ENCODE peak calls at places on chromosomes 1 and 21, in five cellular contexts. One of them, this sample, is unnamed. For H3K9me3 and H3K4me1, the result is how much of the 10 kb centered on the place peaks cover.

GRCh38 chr21:33121715-33122475 is 52.0 kb downstream of the OLIG1 start:
- DNase-seq in IMR-90: peak
- DNase-seq in heart left ventricle: no peak
- DNase-seq in cardiac muscle cell: peak
- DNase-seq in SJSA1: no peak
- DNase-seq in this sample: peak

GRCh38 chr1:209648366-209648765 is 3.9 kb downstream of the LAMB3 start:
- DNase-seq in IMR-90: no peak
- DNase-seq in heart left ventricle: no peak
- DNase-seq in cardiac muscle cell: no peak
- DNase-seq in SJSA1: no peak
- DNase-seq in this sample: peak

GRCh38 chr21:16304700-16305099 is 574.9 kb downstream of the USP25 start:
- DNase-seq in IMR-90: no peak
- DNase-seq in SJSA1: no peak
- DNase-seq in heart left ventricle: no peak
- DNase-seq in cardiac muscle cell: no peak
- DNase-seq in this sample: no peak

GRCh38 chr1:89760496-89760895 is 60.3 kb upstream of the LRRC8D start:
- DNase-seq in cardiac muscle cell: no peak
- DNase-seq in SJSA1: no peak
- DNase-seq in heart left ventricle: no peak
- DNase-seq in IMR-90: no peak
- DNase-seq in this sample: no peak

GRCh38 chr1:181359012-181359411 is 124.3 kb upstream of the CACNA1E start:
- DNase-seq in SJSA1: no peak
- DNase-seq in IMR-90: no peak
- DNase-seq in cardiac muscle cell: no peak
- DNase-seq in heart left ventricle: no peak
- DNase-seq in this sample: no peak

GRCh38 chr21:42820513-42821465 is 58.5 kb downstream of the WDR4 start:
- DNase-seq in SJSA1: no peak
- DNase-seq in cardiac muscle cell: no peak
- DNase-seq in IMR-90: no peak
- DNase-seq in heart left ventricle: no peak
- DNase-seq in this sample: no peak

GRCh38 chr1:65277605-65278343 is 31.6 kb upstream of the DNAJC6 start:
- DNase-seq in cardiac muscle cell: no peak
- DNase-seq in heart left ventricle: no peak
- DNase-seq in SJSA1: no peak
- DNase-seq in IMR-90: no peak
- DNase-seq in this sample: no peak

GRCh38 chr1:90671736-90672135 is 45.4 kb downstream of the BARHL2 start:
- DNase-seq in cardiac muscle cell: no peak
- DNase-seq in IMR-90: no peak
- DNase-seq in heart left ventricle: no peak
- DNase-seq in SJSA1: no peak
- DNase-seq in this sample: no peak

GRCh38 chr1:180631197-180631765 is 541 bp upstream of the XPR1 start:
- DNase-seq in SJSA1: no peak
- DNase-seq in cardiac muscle cell: no peak
- DNase-seq in IMR-90: no peak
- DNase-seq in heart left ventricle: no peak
- DNase-seq in this sample: peak

GRCh38 chr1:58836396-58836795 is 52.5 kb upstream of the JUN start:
- DNase-seq in SJSA1: no peak
- DNase-seq in cardiac muscle cell: peak
- DNase-seq in heart left ventricle: no peak
- DNase-seq in IMR-90: no peak
- DNase-seq in this sample: no peak

GRCh38 chr1:204126941-204127340 is 24.9 kb downstream of the ETNK2 start:
- DNase-seq in IMR-90: no peak
- DNase-seq in cardiac muscle cell: no peak
- DNase-seq in SJSA1: no peak
- DNase-seq in heart left ventricle: no peak
- DNase-seq in this sample: no peak

GRCh38 chr1:8317647-8318360 is at the start of gene SLC45A1:
- DNase-seq in SJSA1: peak
- DNase-seq in cardiac muscle cell: peak
- DNase-seq in heart left ventricle: peak
- DNase-seq in IMR-90: peak
- DNase-seq in this sample: peak

GRCh38 chr21:41518757-41519156 is 10.8 kb upstream of the TMPRSS2 start:
- DNase-seq in SJSA1: no peak
- DNase-seq in cardiac muscle cell: no peak
- DNase-seq in IMR-90: no peak
- DNase-seq in heart left ventricle: no peak
- DNase-seq in this sample: no peak

GRCh38 chr1:77313491-77313890 is 31.7 kb downstream of the AK5 start:
- DNase-seq in heart left ventricle: no peak
- DNase-seq in SJSA1: no peak
- DNase-seq in IMR-90: peak
- DNase-seq in cardiac muscle cell: peak
- DNase-seq in this sample: peak

GRCh38 chr1:183023146-183023600 is at the start of gene LAMC1:
- DNase-seq in IMR-90: peak
- DNase-seq in heart left ventricle: peak
- DNase-seq in cardiac muscle cell: peak
- DNase-seq in SJSA1: peak
- DNase-seq in this sample: peak

GRCh38 chr1:3573499-3573898 is 37.8 kb downstream of the MEGF6 start:
- DNase-seq in IMR-90: no peak
- DNase-seq in SJSA1: no peak
- DNase-seq in heart left ventricle: no peak
- DNase-seq in cardiac muscle cell: no peak
- DNase-seq in this sample: no peak

GRCh38 chr1:209751627-209752231 is 4.1 kb upstream of the TRAF3IP3 start:
- DNase-seq in IMR-90: no peak
- DNase-seq in cardiac muscle cell: no peak
- DNase-seq in SJSA1: no peak
- DNase-seq in heart left ventricle: no peak
- DNase-seq in this sample: no peak

GRCh38 chr1:94620345-94621031 is 78.9 kb upstream of the F3 start:
- DNase-seq in heart left ventricle: no peak
- DNase-seq in SJSA1: no peak
- DNase-seq in cardiac muscle cell: no peak
- DNase-seq in IMR-90: no peak
- DNase-seq in this sample: no peak

GRCh38 chr1:154117642-154118041 is 37.2 kb downstream of the NUP210L start:
- DNase-seq in heart left ventricle: no peak
- DNase-seq in SJSA1: no peak
- DNase-seq in IMR-90: no peak
- DNase-seq in cardiac muscle cell: no peak
- DNase-seq in this sample: no peak

GRCh38 chr1:201712387-201713092 is 116.4 kb upstream of the IPO9 start:
- DNase-seq in cardiac muscle cell: no peak
- DNase-seq in heart left ventricle: no peak
- DNase-seq in SJSA1: no peak
- DNase-seq in IMR-90: no peak
- DNase-seq in this sample: no peak
- H3K27ac ChIP-seq in cardiac muscle cell: peak
- H3K27ac ChIP-seq in heart left ventricle: peak
- H3K27ac ChIP-seq in SJSA1: peak
- H3K27ac ChIP-seq in IMR-90: peak
- H3K27ac ChIP-seq in this sample: no peak

GRCh38 chr1:247056071-247056470 is 22.5 kb downstream of the ZNF670 start:
- DNase-seq in cardiac muscle cell: no peak
- DNase-seq in heart left ventricle: no peak
- DNase-seq in SJSA1: no peak
- DNase-seq in IMR-90: no peak
- DNase-seq in this sample: no peak

GRCh38 chr1:247060771-247061170 is 17.8 kb downstream of the ZNF670 start:
- DNase-seq in heart left ventricle: no peak
- DNase-seq in IMR-90: no peak
- DNase-seq in cardiac muscle cell: no peak
- DNase-seq in SJSA1: no peak
- DNase-seq in this sample: no peak

DNA sequence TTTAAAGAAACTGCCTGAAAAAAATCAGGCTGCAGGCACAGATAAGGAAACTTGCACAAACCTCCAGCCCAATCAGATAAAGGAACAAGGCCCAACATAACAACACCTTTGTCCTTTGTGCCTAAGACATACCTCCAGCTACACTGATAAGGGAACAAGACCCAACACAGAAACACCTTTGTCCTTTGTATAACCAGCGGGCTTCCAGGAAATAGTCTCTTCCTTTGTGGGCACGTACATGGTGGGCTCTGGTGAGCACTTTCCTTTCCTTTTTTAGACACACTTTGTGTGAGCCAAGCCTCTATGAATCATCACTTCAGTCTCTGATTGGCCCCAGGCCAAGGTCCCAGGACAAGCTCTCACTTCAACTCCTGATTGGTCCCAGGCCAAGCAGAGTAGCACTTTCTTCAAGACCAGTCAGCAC is 23.6 kb downstream of the ZNF670 start:
- DNase-seq in IMR-90: peak
- DNase-seq in cardiac muscle cell: peak
- DNase-seq in heart left ventricle: peak
- DNase-seq in SJSA1: no peak
- DNase-seq in this sample: peak
- H3K9me3 ChIP-seq in IMR-90: under half
- H3K9me3 ChIP-seq in cardiac muscle cell: under half
- H3K9me3 ChIP-seq in heart left ventricle: under half
- H3K9me3 ChIP-seq in SJSA1: under half
- H3K9me3 ChIP-seq in this sample: under half

DNA sequence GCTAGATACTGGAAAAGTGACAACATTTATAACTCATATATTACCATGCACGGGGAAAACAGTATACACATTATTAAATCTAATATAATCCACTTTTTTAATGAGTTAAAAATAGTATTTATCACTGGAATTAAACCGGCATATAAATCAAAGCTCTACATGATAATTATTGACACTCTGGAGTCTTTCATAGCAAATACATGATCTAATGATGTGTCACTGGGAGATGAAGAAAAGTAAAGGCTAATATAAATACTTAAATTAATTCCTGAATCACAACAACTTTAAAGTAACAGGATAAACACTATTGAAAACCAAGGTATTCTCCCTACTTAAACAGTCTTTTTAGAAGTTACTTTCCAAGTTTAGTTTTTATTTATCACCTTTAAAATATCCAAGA is 52.4 kb upstream of the ASPM start:
- DNase-seq in IMR-90: no peak
- DNase-seq in SJSA1: no peak
- DNase-seq in heart left ventricle: no peak
- DNase-seq in cardiac muscle cell: no peak
- DNase-seq in this sample: no peak
- H3K4me1 ChIP-seq in IMR-90: under half
- H3K4me1 ChIP-seq in SJSA1: under half
- H3K4me1 ChIP-seq in heart left ventricle: under half
- H3K4me1 ChIP-seq in cardiac muscle cell: under half
- H3K4me1 ChIP-seq in this sample: under half

GRCh38 chr1:56696663-56697062 is 51.5 kb downstream of the PRKAA2 start:
- DNase-seq in SJSA1: no peak
- DNase-seq in heart left ventricle: no peak
- DNase-seq in IMR-90: no peak
- DNase-seq in cardiac muscle cell: no peak
- DNase-seq in this sample: no peak
- H3K27ac ChIP-seq in SJSA1: no peak
- H3K27ac ChIP-seq in heart left ventricle: no peak
- H3K27ac ChIP-seq in IMR-90: no peak
- H3K27ac ChIP-seq in cardiac muscle cell: no peak
- H3K27ac ChIP-seq in this sample: no peak

DNA sequence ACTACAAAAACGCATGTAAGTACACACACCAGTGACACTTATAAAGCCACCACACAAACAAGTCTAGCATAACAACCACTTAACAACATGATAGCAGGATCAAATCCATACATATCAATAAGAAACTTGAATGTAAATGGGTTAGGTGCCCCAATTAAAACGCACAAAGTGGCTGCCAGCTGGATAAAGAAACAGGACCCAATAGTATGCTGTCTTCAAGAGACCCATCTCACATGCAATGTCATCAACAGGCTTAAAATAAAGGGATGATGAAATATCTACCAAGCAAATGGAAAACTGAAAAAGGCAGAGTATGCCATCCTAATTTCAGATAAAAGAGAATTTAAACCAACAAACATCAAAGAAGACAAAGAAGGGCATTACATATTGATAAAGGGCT is 109.6 kb downstream of the SLC5A9 start:
- DNase-seq in IMR-90: no peak
- DNase-seq in SJSA1: no peak
- DNase-seq in heart left ventricle: no peak
- DNase-seq in cardiac muscle cell: no peak
- DNase-seq in this sample: no peak
- H3K9me3 ChIP-seq in IMR-90: under half
- H3K9me3 ChIP-seq in SJSA1: under half
- H3K9me3 ChIP-seq in heart left ventricle: under half
- H3K9me3 ChIP-seq in cardiac muscle cell: under half
- H3K9me3 ChIP-seq in this sample: under half

This sample was measured in SJCRH30.